ENCODE peak calls at places on chromosomes 7 and 10, in four cellular contexts. One of them, this sample, is unnamed.

GRCh38 chr10:116742367-116743265 is at the start of gene HSPA12A:
- DNase-seq in globus pallidus: peak
- DNase-seq in stimulated activated CD4-positive, alpha-beta T cell treated with anti-CD3 and anti-CD28 coated beads, Interleukin-4, amount 100 ng/mL, for 4 hours: peak
- DNase-seq in germinal center: peak
- DNase-seq in this sample: peak

GRCh38 chr10:31095677-31096076 is 64.0 kb upstream of the ZNF438 start:
- DNase-seq in globus pallidus: no peak
- DNase-seq in stimulated activated CD4-positive, alpha-beta T cell treated with anti-CD3 and anti-CD28 coated beads, Interleukin-4, amount 100 ng/mL, for 4 hours: no peak
- DNase-seq in germinal center: no peak
- DNase-seq in this sample: no peak

GRCh38 chr7:142822714-142823113 is 32.2 kb upstream of the EPHB6 start:
- DNase-seq in globus pallidus: no peak
- DNase-seq in stimulated activated CD4-positive, alpha-beta T cell treated with anti-CD3 and anti-CD28 coated beads, Interleukin-4, amount 100 ng/mL, for 4 hours: no peak
- DNase-seq in germinal center: no peak
- DNase-seq in this sample: no peak

GRCh38 chr10:30825495-30825894 is 195.9 kb upstream of the LYZL2 start:
- DNase-seq in globus pallidus: no peak
- DNase-seq in stimulated activated CD4-positive, alpha-beta T cell treated with anti-CD3 and anti-CD28 coated beads, Interleukin-4, amount 100 ng/mL, for 4 hours: no peak
- DNase-seq in germinal center: no peak
- DNase-seq in this sample: no peak

GRCh38 chr10:132174237-132174636 is 12.5 kb upstream of the DPYSL4 start:
- DNase-seq in globus pallidus: no peak
- DNase-seq in stimulated activated CD4-positive, alpha-beta T cell treated with anti-CD3 and anti-CD28 coated beads, Interleukin-4, amount 100 ng/mL, for 4 hours: no peak
- DNase-seq in germinal center: no peak
- DNase-seq in this sample: no peak

GRCh38 chr7:17815318-17815717 is 125.0 kb downstream of the SNX13 start:
- DNase-seq in globus pallidus: no peak
- DNase-seq in stimulated activated CD4-positive, alpha-beta T cell treated with anti-CD3 and anti-CD28 coated beads, Interleukin-4, amount 100 ng/mL, for 4 hours: no peak
- DNase-seq in germinal center: no peak
- DNase-seq in this sample: no peak

GRCh38 chr10:42975558-42976352 is 101.1 kb upstream of the RET start:
- DNase-seq in globus pallidus: no peak
- DNase-seq in stimulated activated CD4-positive, alpha-beta T cell treated with anti-CD3 and anti-CD28 coated beads, Interleukin-4, amount 100 ng/mL, for 4 hours: no peak
- DNase-seq in germinal center: no peak
- DNase-seq in this sample: peak

GRCh38 chr10:94274142-94274787 is 88.5 kb downstream of the NOC3L start:
- DNase-seq in globus pallidus: no peak
- DNase-seq in stimulated activated CD4-positive, alpha-beta T cell treated with anti-CD3 and anti-CD28 coated beads, Interleukin-4, amount 100 ng/mL, for 4 hours: no peak
- DNase-seq in germinal center: no peak
- DNase-seq in this sample: no peak